ENCODE peak calls at places on chromosomes 2 and 18, in eight cellular contexts. One of them, this sample, is unnamed.

GRCh38 chr2:43186321-43186678 is 40.1 kb downstream of the ZFP36L2 start:
- DNase-seq in AG08395: no peak
- DNase-seq in H7: no peak
- DNase-seq in naive thymus-derived CD4-positive, alpha-beta T cell: no peak
- DNase-seq in NCI-H2171: no peak
- DNase-seq in iPS DF 6.9: no peak
- DNase-seq in posterior vena cava: no peak
- DNase-seq in psoas muscle: no peak
- DNase-seq in this sample: no peak

GRCh38 chr2:180411631-180412030 is 404.5 kb upstream of the CWC22 start:
- DNase-seq in AG08395: no peak
- DNase-seq in posterior vena cava: no peak
- DNase-seq in NCI-H2171: no peak
- DNase-seq in iPS DF 6.9: no peak
- DNase-seq in naive thymus-derived CD4-positive, alpha-beta T cell: no peak
- DNase-seq in psoas muscle: no peak
- DNase-seq in H7: no peak
- DNase-seq in this sample: no peak

GRCh38 chr18:54712758-54713157 is 115.5 kb upstream of the RAB27B start:
- DNase-seq in psoas muscle: no peak
- DNase-seq in naive thymus-derived CD4-positive, alpha-beta T cell: no peak
- DNase-seq in iPS DF 6.9: no peak
- DNase-seq in posterior vena cava: no peak
- DNase-seq in NCI-H2171: no peak
- DNase-seq in AG08395: no peak
- DNase-seq in H7: no peak
- DNase-seq in this sample: no peak

GRCh38 chr2:70616168-70616694 is 62.6 kb upstream of the TGFA start:
- DNase-seq in AG08395: no peak
- DNase-seq in H7: no peak
- DNase-seq in NCI-H2171: no peak
- DNase-seq in iPS DF 6.9: no peak
- DNase-seq in posterior vena cava: no peak
- DNase-seq in naive thymus-derived CD4-positive, alpha-beta T cell: no peak
- DNase-seq in psoas muscle: no peak
- DNase-seq in this sample: no peak

GRCh38 chr2:58734365-58734764 is 493.2 kb upstream of the FANCL start:
- DNase-seq in NCI-H2171: no peak
- DNase-seq in psoas muscle: no peak
- DNase-seq in posterior vena cava: no peak
- DNase-seq in naive thymus-derived CD4-positive, alpha-beta T cell: no peak
- DNase-seq in iPS DF 6.9: no peak
- DNase-seq in H7: no peak
- DNase-seq in AG08395: no peak
- DNase-seq in this sample: no peak

GRCh38 chr2:200985806-200986205 is 22.3 kb upstream of the ORC2 start:
- DNase-seq in naive thymus-derived CD4-positive, alpha-beta T cell: no peak
- DNase-seq in posterior vena cava: no peak
- DNase-seq in NCI-H2171: no peak
- DNase-seq in AG08395: peak; percentile 34
- DNase-seq in psoas muscle: no peak
- DNase-seq in H7: no peak
- DNase-seq in iPS DF 6.9: no peak
- DNase-seq in this sample: no peak

GRCh38 chr2:17733650-17734049 is 20.0 kb downstream of the SMC6 start:
- DNase-seq in naive thymus-derived CD4-positive, alpha-beta T cell: no peak
- DNase-seq in H7: no peak
- DNase-seq in NCI-H2171: no peak
- DNase-seq in posterior vena cava: no peak
- DNase-seq in psoas muscle: no peak
- DNase-seq in AG08395: no peak
- DNase-seq in iPS DF 6.9: no peak
- DNase-seq in this sample: no peak

GRCh38 chr18:27632706-27633105 is 447.6 kb upstream of the CHST9 start:
- DNase-seq in AG08395: no peak
- DNase-seq in iPS DF 6.9: no peak
- DNase-seq in naive thymus-derived CD4-positive, alpha-beta T cell: no peak
- DNase-seq in NCI-H2171: no peak
- DNase-seq in H7: no peak
- DNase-seq in posterior vena cava: no peak
- DNase-seq in psoas muscle: no peak
- DNase-seq in this sample: no peak

GRCh38 chr2:8692783-8693768 is 11.2 kb downstream of the ID2 start:
- DNase-seq in NCI-H2171: no peak
- DNase-seq in H7: peak; percentile 88
- DNase-seq in AG08395: no peak
- DNase-seq in posterior vena cava: no peak
- DNase-seq in naive thymus-derived CD4-positive, alpha-beta T cell: no peak
- DNase-seq in iPS DF 6.9: no peak
- DNase-seq in psoas muscle: no peak
- DNase-seq in this sample: no peak